ENCODE peak calls at places on chromosomes 13 and 19, in four cellular contexts. E is AG09309, H is lower leg skin, V is cardiac fibroblast. K is an unnamed sample.

GRCh38 chr19:35755550-35756371 is 1.1 kb downstream of the HSPB6 start:
- DNase-seq in V (peak), E (no peak), H (peak), K (peak)

GRCh38 chr13:97226788-97227627 is 4.9 kb downstream of the MBNL2 start:
- DNase-seq in H (no peak), E (no peak), V (peak), K (no peak)

GRCh38 chr13:40779049-40779448 is 8.1 kb upstream of the MRPS31 start:
- DNase-seq in V (no peak), H (no peak), E (no peak), K (no peak)

GRCh38 chr13:39506559-39507390 is 96.2 kb downstream of the LHFPL6 start:
- DNase-seq in H (no peak), E (no peak), V (no peak), K (peak)

GRCh38 chr13:49113526-49114286 is 106.4 kb upstream of the MLNR start:
- DNase-seq in H (no peak), V (peak), E (peak), K (peak)

GRCh38 chr19:58558066-58558622 is at the start of gene UBE2M:
- DNase-seq in E (no peak), H (peak), V (no peak), K (peak)

GRCh38 chr13:60090579-60090978 is 73.1 kb downstream of the DIAPH3 start:
- DNase-seq in H (no peak), V (peak), E (no peak), K (peak)

GRCh38 chr13:93450226-93450625 is 223.6 kb downstream of the GPC6 start:
- DNase-seq in H (no peak), V (peak), E (peak), K (no peak)

GRCh38 chr13:94707400-94708021 is 4.8 kb downstream of the SOX21 start:
- DNase-seq in V (no peak), H (no peak), E (no peak), K (no peak)

GRCh38 chr13:41497436-41497835 is 40.1 kb downstream of the RGCC start:
- DNase-seq in H (peak), E (no peak), V (no peak), K (no peak)

GRCh38 chr13:40666058-40666904 is at the start of gene FOXO1:
- DNase-seq in E (peak), H (peak), V (peak), K (peak)

GRCh38 chr13:31088826-31089420 is 72.8 kb downstream of the HSPH1 start:
- DNase-seq in V (no peak), H (peak), E (no peak), K (no peak)

GRCh38 chr13:33069365-33069764 is 53.1 kb downstream of the KL start:
- DNase-seq in E (no peak), V (no peak), H (no peak), K (no peak)

GRCh38 chr13:95754069-95754468 is 77.1 kb downstream of the DNAJC3 start:
- DNase-seq in H (no peak), V (peak), E (no peak), K (no peak)

GRCh38 chr13:100542546-100543156 is 45.9 kb downstream of the GGACT start:
- DNase-seq in E (peak), H (peak), V (peak), K (peak)

GRCh38 chr13:113636266-113636963 is 21.6 kb downstream of the ATP4B start:
- DNase-seq in V (no peak), E (no peak), H (peak), K (no peak)

GRCh38 chr13:113049521-113049941 is 56.1 kb upstream of the F7 start:
- DNase-seq in E (no peak), V (no peak), H (peak), K (no peak)

GRCh38 chr19:50669319-50670101 is 20.3 kb downstream of the C19orf81 start:
- DNase-seq in H (no peak), E (no peak), V (peak), K (no peak)

GRCh38 chr13:68027311-68027710 is 797.2 kb upstream of the PCDH9 start:
- DNase-seq in E (no peak), H (no peak), V (no peak), K (no peak)

GRCh38 chr13:23790591-23791170 is 98.5 kb downstream of the MIPEP start:
- DNase-seq in H (no peak), E (peak), V (peak), K (peak)
- TF ChIP-seq CTCF in H (no peak), E (peak), V (no peak), K (no peak)

GRCh38 chr19:1245884-1246816 is 2.2 kb upstream of the MIDN start:
- DNase-seq in H (peak), E (no peak), V (no peak), K (no peak)

GRCh38 chr19:1249298-1249989 is 1.1 kb downstream of the MIDN start:
- DNase-seq in E (peak), H (peak), V (peak), K (peak)

GRCh38 chr19:1248454-1249297 is at the start of gene MIDN:
- DNase-seq in E (no peak), H (peak), V (peak), K (peak)

GRCh38 chr19:1249990-1250298 is 1.6 kb downstream of the MIDN start:
- DNase-seq in H (no peak), E (no peak), V (no peak), K (no peak)

GRCh38 chr19:1247747-1248453 is 483 bp upstream of the MIDN start:
- DNase-seq in E (no peak), H (peak), V (peak), K (peak)
- TF ChIP-seq CTCF in E (peak), H (no peak), V (peak), K (peak)

GRCh38 chr19:48844472-48844871 is 8.2 kb upstream of the HSD17B14 start:
- DNase-seq in E (no peak), V (peak), H (no peak), K (peak)
- TF ChIP-seq CTCF in E (peak), V (peak), H (no peak), K (peak)

DNA sequence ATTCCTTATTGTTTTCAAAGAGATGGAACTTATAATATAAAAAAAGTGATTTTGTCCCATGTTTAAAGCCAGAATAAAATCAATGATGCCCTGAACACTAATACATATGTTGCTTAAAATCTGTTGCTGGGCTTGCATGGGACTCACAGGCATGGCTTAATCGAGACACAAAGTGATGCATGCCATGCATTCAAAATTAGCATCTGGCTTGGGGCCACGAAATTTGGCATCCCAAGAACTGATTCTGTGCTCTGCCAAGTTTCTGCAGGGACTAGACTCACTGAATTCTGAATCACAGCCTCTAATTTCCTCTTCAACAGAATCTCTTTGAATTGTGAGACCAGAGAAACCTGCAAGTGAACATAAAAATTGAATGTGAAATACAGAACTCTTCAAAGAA is 109.2 kb downstream of the PCDH17 start:
- DNase-seq in E (no peak), V (no peak), H (no peak), K (no peak)
- TF ChIP-seq CTCF in E (no peak), V (no peak), H (no peak), K (no peak)

GRCh38 chr13:76672422-76672821 is 213.8 kb downstream of the KCTD12 start:
- DNase-seq in H (no peak), E (no peak), V (peak), K (no peak)

GRCh38 chr13:76663941-76664340 is 222.3 kb downstream of the KCTD12 start:
- DNase-seq in H (no peak), V (peak), E (no peak), K (no peak)

GRCh38 chr13:76668716-76669115 is 217.5 kb downstream of the KCTD12 start:
- DNase-seq in H (no peak), E (no peak), V (no peak), K (no peak)

GRCh38 chr13:76668141-76668540 is 218.1 kb downstream of the KCTD12 start:
- DNase-seq in V (no peak), H (no peak), E (no peak), K (no peak)

GRCh38 chr13:76667551-76667950 is 218.7 kb downstream of the KCTD12 start:
- DNase-seq in H (no peak), V (peak), E (peak), K (peak)
- TF ChIP-seq CTCF in H (no peak), V (peak), E (peak), K (peak)

DNA sequence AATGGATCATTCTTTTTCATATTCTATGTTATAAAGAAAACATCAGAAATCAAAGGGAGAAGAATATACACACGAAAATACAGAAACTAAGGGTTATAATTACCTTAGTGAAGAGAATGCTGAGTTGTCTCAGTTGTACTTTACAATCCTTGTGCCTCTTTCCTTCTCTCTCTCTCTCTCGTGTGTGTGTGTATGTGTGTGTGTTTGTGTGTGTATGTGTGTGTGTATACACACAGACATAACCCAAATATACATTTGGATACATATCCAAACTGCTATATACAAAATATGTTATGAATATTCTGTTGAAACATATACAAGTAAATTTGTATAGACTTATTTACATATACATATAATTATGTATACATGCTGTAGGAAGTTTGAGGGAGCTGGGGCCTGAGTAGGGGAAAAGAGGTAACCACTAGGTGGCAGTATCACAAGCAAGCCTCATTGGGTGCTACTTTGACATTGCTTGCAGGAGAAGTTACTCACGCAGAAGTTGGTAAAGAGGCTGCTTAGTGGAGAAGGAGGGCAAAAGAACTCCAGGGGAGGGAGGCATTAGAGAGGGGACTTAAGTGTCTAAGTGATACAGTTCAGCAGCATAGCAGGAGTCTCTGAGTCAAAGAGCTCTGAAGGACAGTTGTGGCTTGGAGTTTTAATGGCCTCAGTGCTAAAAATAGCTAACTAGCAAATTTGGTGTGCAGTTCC is 465.1 kb upstream of the PCDH20 start:
- DNase-seq in E (no peak), V (peak), H (no peak), K (no peak)
- TF ChIP-seq CTCF in E (peak), V (peak), H (no peak), K (peak)

GRCh38 chr19:8835877-8836276 is 3.7 kb downstream of the MBD3L1 start:
- DNase-seq in H (no peak), V (no peak), E (no peak), K (no peak)

GRCh38 chr19:8831832-8832131 is 322 bp downstream of the ZNF558 start:
- DNase-seq in H (no peak), E (no peak), V (no peak), K (no peak)

GRCh38 chr19:8835446-8835845 is 3.3 kb downstream of the MBD3L1 start:
- DNase-seq in V (no peak), H (no peak), E (no peak), K (no peak)

GRCh38 chr19:8831373-8831772 is 731 bp downstream of the ZNF558 start:
- DNase-seq in V (no peak), E (no peak), H (no peak), K (no peak)

GRCh38 chr19:8832132-8833021 is at the start of the genes MBD3L1 and ZNF558:
- DNase-seq in V (peak), E (peak), H (peak), K (peak)
- TF ChIP-seq CTCF in V (no peak), E (no peak), H (no peak), K (peak)

DNA sequence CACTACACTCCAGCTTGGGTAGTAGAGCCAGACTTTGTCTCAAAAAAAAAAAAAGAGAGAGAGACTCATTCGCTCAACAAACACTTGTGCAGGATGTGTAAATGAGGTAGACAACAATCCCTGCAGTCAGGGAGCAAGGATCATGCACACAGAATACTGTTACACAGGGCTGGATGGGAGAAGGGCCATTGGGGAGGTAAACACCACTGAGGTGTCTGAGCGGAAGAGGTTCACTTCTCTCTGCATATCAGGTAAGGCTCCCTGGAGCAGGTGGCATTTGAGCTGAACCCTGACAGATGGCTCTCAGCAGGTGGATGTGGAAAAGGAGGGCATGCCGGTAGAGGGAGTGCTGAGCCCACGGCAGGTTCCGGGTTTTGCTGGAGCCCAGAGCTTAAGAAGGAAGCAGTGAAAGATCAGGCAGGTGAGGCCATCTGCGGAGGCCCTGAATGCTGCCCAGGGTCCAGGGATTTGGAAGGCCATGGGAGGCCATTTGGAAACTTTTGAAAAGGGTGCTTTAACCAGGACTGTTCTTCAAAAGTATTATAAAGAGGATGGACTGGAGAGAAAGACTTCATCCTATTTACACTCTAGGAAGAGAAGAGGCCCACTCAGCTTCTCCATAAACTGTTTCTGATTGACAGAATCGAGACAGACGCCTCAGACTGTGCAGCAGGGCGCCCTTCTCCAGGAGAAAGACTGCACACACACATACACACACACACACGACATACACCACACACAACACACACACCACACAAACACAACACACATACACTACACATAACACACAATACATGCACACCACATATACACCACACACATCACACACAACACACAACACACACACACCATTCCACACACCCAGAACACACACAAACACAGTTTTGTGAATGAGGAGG is 199.4 kb downstream of the USP12 start:
- DNase-seq in V (no peak), H (no peak), E (no peak), K (no peak)
- TF ChIP-seq CTCF in V (peak), H (no peak), E (no peak), K (peak)